ENCODE peak calls at places on chromosomes 7 and 10, in five cellular contexts. Z, D, X, G and F are unnamed samples.

GRCh38 chr10:26743091-26743490 is 45.6 kb downstream of the PDSS1 start:
- DNase-seq in Z (no peak), D (no peak), X (no peak), G (no peak), F (no peak)

GRCh38 chr10:51244739-51245138 is 170.5 kb downstream of the PRKG1 start:
- DNase-seq in Z (no peak), D (no peak), X (peak; percentile 86), G (no peak), F (no peak)

GRCh38 chr7:44565097-44565794 is 8.5 kb downstream of the DDX56 start:
- DNase-seq in Z (peak; percentile 70), D (peak; percentile 47), X (peak; percentile 70), G (peak; percentile 59), F (peak; percentile 75)

GRCh38 chr7:151176401-151176800 is 8.9 kb upstream of the GBX1 start:
- DNase-seq in Z (no peak), D (no peak), X (no peak), G (no peak), F (no peak)

GRCh38 chr10:122514045-122514840 is 46.3 kb upstream of the DMBT1 start:
- DNase-seq in Z (no peak), D (no peak), X (peak; percentile 55), G (no peak), F (no peak)

GRCh38 chr10:21372651-21373410 is 152.7 kb downstream of the SKIDA1 start:
- DNase-seq in Z (peak; percentile 96), D (peak; percentile 54), X (peak; percentile 93), G (peak; percentile 82), F (peak; percentile 52)

GRCh38 chr10:42992156-42992956 is 84.5 kb upstream of the RET start:
- DNase-seq in Z (no peak), D (no peak), X (no peak), G (no peak), F (no peak)

GRCh38 chr10:13503745-13504463 is 24.9 kb downstream of the BEND7 start:
- DNase-seq in Z (peak; percentile 33), D (no peak), X (peak; percentile 10), G (no peak), F (no peak)

GRCh38 chr7:2668401-2668800 is 19.6 kb upstream of the AMZ1 start:
- DNase-seq in Z (no peak), D (peak; percentile 17), X (peak; percentile 90), G (peak; percentile 51), F (no peak)

GRCh38 chr7:5631185-5631584 is 150.3 kb downstream of the RNF216 start:
- DNase-seq in Z (no peak), D (no peak), X (no peak), G (no peak), F (no peak)

GRCh38 chr10:32939296-32940111 is 18.5 kb downstream of the ITGB1 start:
- DNase-seq in Z (no peak), D (no peak), X (no peak), G (no peak), F (no peak)

GRCh38 chr10:101695404-101695732 is 398 bp upstream of the FBXW4 start:
- DNase-seq in Z (peak; percentile 33), D (peak; percentile 15), X (no peak), G (no peak), F (no peak)

GRCh38 chr7:129951076-129952011 is 1.4 kb downstream of the UBE2H start:
- DNase-seq in Z (peak; percentile 15), D (peak; percentile 41), X (no peak), G (no peak), F (peak; percentile 61)

GRCh38 chr10:22554481-22555182 is 159.7 kb downstream of the PIP4K2A start:
- DNase-seq in Z (no peak), D (peak; percentile 82), X (peak; percentile 77), G (no peak), F (peak; percentile 58)

GRCh38 chr7:27163776-27164380 is 1.5 kb downstream of the HOXA9 start:
- DNase-seq in Z (no peak), D (no peak), X (no peak), G (no peak), F (no peak)

GRCh38 chr7:141402277-141402996 is 148.8 kb upstream of the AGK start:
- DNase-seq in Z (no peak), D (no peak), X (no peak), G (no peak), F (no peak)

GRCh38 chr7:46168671-46169383 is 247.8 kb upstream of the IGFBP3 start:
- DNase-seq in Z (no peak), D (no peak), X (no peak), G (no peak), F (no peak)

GRCh38 chr7:17062433-17063383 is 180.9 kb upstream of the AGR3 start:
- DNase-seq in Z (peak; percentile 35), D (no peak), X (peak; percentile 42), G (no peak), F (no peak)

GRCh38 chr10:77823811-77824542 is 102.6 kb downstream of the DLG5 start:
- DNase-seq in Z (no peak), D (no peak), X (no peak), G (no peak), F (no peak)

GRCh38 chr10:13815766-13816165 is 229.0 kb downstream of the PRPF18 start:
- DNase-seq in Z (no peak), D (no peak), X (peak; percentile 67), G (no peak), F (no peak)

GRCh38 chr7:30304177-30304884 is 19.9 kb downstream of the ZNRF2 start:
- DNase-seq in Z (no peak), D (no peak), X (no peak), G (no peak), F (no peak)

GRCh38 chr7:131931368-131931767 is 374.9 kb upstream of the PODXL start:
- DNase-seq in Z (no peak), D (no peak), X (no peak), G (no peak), F (no peak)

GRCh38 chr7:151682831-151683614 is 163.3 kb upstream of the RHEB start:
- DNase-seq in Z (no peak), D (no peak), X (no peak), G (no peak), F (no peak)

GRCh38 chr7:139914306-139914747 is 85.3 kb downstream of the TBXAS1 start:
- DNase-seq in Z (no peak), D (no peak), X (peak; percentile 76), G (no peak), F (no peak)

GRCh38 chr10:124359336-124359832 is 59.3 kb downstream of the OAT start:
- DNase-seq in Z (no peak), D (no peak), X (peak; percentile 7), G (no peak), F (no peak)

GRCh38 chr10:110912374-110912773 is 6.6 kb downstream of the BBIP1 start:
- DNase-seq in Z (no peak), D (no peak), X (peak; percentile 28), G (no peak), F (no peak)

GRCh38 chr10:43380610-43381222 is 9.3 kb downstream of the FXYD4 start:
- DNase-seq in Z (peak; percentile 40), D (no peak), X (peak; percentile 26), G (peak; percentile 60), F (no peak)

DNA sequence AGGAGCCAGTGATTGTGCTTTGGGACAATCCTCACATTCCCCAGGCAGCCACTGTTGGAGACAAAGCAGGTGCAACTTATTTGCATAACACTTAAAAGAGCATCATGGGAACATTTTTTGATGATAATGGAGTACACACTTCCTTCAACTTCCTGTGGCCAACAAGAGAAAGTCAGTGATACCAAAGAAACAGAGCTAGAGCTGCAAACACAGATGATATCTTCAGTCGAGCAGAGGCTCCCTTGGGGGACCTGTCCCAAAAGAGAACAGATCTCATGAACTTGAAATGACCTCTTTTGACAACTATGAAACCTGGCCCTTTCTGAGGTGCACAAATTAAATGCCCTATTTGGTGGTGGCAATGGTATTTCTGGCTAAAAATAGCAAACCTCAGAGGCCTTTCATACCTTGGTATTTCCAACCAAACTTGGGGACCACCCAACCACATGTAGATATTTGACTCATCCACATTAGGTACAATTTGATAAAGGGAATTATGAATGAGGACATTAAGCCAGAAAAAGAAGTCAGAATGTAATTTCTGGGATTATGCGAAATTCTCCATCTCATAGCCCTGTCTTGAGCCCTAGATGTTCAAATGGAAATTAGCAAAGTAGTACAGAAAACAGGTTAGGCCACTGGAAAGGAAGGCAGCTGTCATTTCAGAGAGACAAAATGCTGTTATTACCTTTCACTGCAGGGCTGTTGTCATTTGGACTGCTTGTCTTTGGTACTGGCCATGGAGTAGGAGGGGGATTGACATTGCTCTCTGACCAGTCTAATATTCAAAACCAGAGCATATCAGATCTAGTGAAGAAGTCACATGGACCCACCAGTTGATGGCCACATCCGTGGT is 146.2 kb downstream of the ICA1 start:
- DNase-seq in Z (no peak), D (no peak), X (no peak), G (no peak), F (no peak)
- H3K4me3 ChIP-seq in Z (no peak overlapping the region), D (no peak overlapping the region), X (no peak overlapping the region), G (no peak overlapping the region), F (no peak overlapping the region)

DNA sequence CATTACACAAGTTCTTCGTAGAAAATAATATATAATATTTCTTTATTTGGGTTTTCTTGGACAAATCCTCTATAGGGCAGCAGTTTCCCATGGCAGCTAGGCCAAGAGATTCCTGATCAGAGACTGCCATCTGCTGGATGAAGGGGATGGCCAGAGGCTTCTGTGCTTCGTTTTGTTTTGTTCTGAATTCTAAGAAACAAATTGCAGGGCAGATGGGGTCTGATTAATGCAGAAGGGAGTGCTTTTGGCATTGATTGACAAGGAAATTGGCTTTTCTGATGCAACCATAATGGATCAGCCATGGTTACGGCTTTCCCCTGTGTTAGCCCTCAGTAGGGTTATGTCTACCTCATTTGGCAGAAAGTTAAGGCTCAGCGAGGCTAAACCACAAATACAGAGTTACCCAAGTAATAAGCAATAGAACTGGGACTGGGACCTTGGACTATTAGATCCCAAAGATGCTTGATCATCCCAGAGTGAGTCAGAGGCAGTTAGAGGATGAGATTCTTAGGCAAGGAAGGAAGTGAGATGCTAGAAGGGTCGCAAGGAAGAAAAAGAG is 401.6 kb downstream of the TNS3 start:
- DNase-seq in Z (peak; percentile 55), D (peak; percentile 73), X (peak; percentile 79), G (peak; percentile 66), F (no peak)
- TF ChIP-seq CTCF in Z (peak; percentile 73), D (peak; percentile 86), X (peak; percentile 92), G (peak; percentile 96), F (peak; percentile 69)

GRCh38 chr7:12716134-12716667 is 28.8 kb downstream of the ARL4A start:
- DNase-seq in Z (no peak), D (no peak), X (peak; percentile 29), G (no peak), F (no peak)
- H3K4me3 ChIP-seq in Z (no peak overlapping the region), D (no peak overlapping the region), X (no peak overlapping the region), G (peak overlapping the region; percentile 19), F (no peak overlapping the region)

DNA sequence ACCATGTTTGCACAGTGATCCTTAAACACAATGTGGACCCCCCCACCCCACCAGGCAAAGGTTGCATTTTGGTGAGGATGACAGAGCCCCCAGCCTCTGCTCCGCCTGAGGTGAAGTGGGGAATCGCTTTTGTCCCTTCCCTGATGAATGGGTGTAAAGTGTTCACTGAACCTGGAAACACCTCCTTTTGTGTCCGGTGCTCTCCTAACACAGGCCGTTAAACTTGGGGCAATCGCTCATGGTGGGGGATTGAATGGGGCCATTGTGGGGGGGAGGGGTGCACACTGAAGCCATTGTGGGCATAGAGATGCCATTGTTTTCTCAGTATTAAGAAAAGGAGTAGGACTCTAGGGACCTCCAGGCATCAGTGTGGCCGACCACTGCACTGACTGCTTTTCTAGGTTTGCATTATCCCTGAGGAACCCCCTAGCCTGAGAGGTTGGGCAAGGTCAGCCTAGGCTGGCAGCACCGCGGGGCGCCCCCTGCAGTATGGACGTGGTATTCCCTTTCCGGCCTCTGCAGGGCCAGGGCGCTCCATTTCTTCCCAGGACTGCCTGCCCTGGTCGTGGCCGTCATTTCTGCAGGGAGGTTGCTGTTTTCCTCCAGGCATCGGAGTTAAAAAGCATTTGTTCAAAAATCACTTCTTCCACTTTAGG is 158.3 kb downstream of the TCF7L2 start:
- DNase-seq in Z (peak; percentile 40), D (no peak), X (no peak), G (no peak), F (no peak)
- TF ChIP-seq CTCF in Z (peak; percentile 77), D (peak; percentile 17), X (peak; percentile 43), G (peak; percentile 54), F (peak; percentile 28)